ENCODE peak calls at places on chromosomes 5 and 9, in four cellular contexts. E, H, P and S are unnamed samples.

GRCh38 chr5:140800816-140801493 is at the start of gene PCDHA3:
- DNase-seq in P (no peak), E (no peak), H (no peak), S (peak)

GRCh38 chr9:77544491-77545000 is 103.6 kb downstream of the GNA14 start:
- DNase-seq in P (no peak), H (no peak), E (no peak), S (no peak)

GRCh38 chr5:158560170-158560569 is 539.5 kb downstream of the EBF1 start:
- DNase-seq in P (peak), H (no peak), E (no peak), S (peak)

GRCh38 chr5:63648376-63648775 is 313.9 kb downstream of the HTR1A start:
- DNase-seq in E (no peak), H (no peak), P (no peak), S (no peak)

GRCh38 chr5:5145651-5146529 is 5.8 kb downstream of the ADAMTS16 start:
- DNase-seq in H (no peak), P (no peak), E (no peak), S (no peak)

GRCh38 chr5:138391859-138392386 is 39.4 kb downstream of the KDM3B start:
- DNase-seq in P (no peak), H (no peak), E (no peak), S (no peak)

GRCh38 chr9:114824130-114824529 is 18.3 kb upstream of the TNFSF15 start:
- DNase-seq in H (no peak), P (no peak), E (no peak), S (no peak)

GRCh38 chr5:135102716-135103696 is 69.0 kb upstream of the PITX1 start:
- DNase-seq in E (no peak), H (no peak), P (no peak), S (no peak)

GRCh38 chr5:39270172-39270848 is 50.9 kb upstream of the FYB1 start:
- DNase-seq in P (peak), H (no peak), E (no peak), S (peak)

GRCh38 chr5:10513501-10514442 is 50.1 kb upstream of the ANKRD33B start:
- DNase-seq in P (no peak), H (peak), E (no peak), S (no peak)

GRCh38 chr5:177606071-177607051 is 6.4 kb downstream of the B4GALT7 start:
- DNase-seq in E (no peak), H (no peak), P (no peak), S (no peak)

GRCh38 chr5:139482050-139482889 is at the start of gene STING1:
- DNase-seq in P (peak), E (peak), H (no peak), S (no peak)

GRCh38 chr9:134784612-134785305 is 95.9 kb upstream of the FCN2 start:
- DNase-seq in H (no peak), P (no peak), E (no peak), S (no peak)

GRCh38 chr5:148910686-148911361 is 84.4 kb downstream of the ADRB2 start:
- DNase-seq in H (no peak), P (no peak), E (no peak), S (no peak)